ENCODE peak calls at places on chromosome 5, in five cellular contexts. Y, O, Z, H and P are unnamed samples.

GRCh38 chr5:1161108-1161831 is 40.1 kb upstream of the SLC6A19 start:
- DNase-seq in Y (no peak), O (no peak), Z (no peak), H (no peak), P (no peak)

GRCh38 chr5:104452554-104452953 is 890.0 kb upstream of the NUDT12 start:
- DNase-seq in Y (no peak), O (no peak), Z (no peak), H (no peak), P (no peak)

GRCh38 chr5:124451721-124452383 is 294.6 kb downstream of the ZNF608 start:
- DNase-seq in Y (no peak), O (no peak), Z (no peak), H (no peak), P (no peak)

GRCh38 chr5:68007446-68007845 is 208.1 kb upstream of the PIK3R1 start:
- DNase-seq in Y (no peak), O (no peak), Z (peak; percentile 90), H (no peak), P (no peak)

GRCh38 chr5:170220196-170220595 is 12.6 kb upstream of the C5orf58 start:
- DNase-seq in Y (no peak), O (no peak), Z (no peak), H (no peak), P (no peak)

GRCh38 chr5:134000696-134001453 is 3.9 kb downstream of the VDAC1 start:
- DNase-seq in Y (no peak), O (no peak), Z (no peak), H (no peak), P (no peak)

GRCh38 chr5:39437469-39437868 is 12.7 kb upstream of the DAB2 start:
- DNase-seq in Y (no peak), O (no peak), Z (no peak), H (no peak), P (no peak)

GRCh38 chr5:103480246-103480645 is 82.3 kb downstream of the NUDT12 start:
- DNase-seq in Y (no peak), O (no peak), Z (no peak), H (no peak), P (no peak)

GRCh38 chr5:27947088-27947487 is 908.7 kb upstream of the CDH9 start:
- DNase-seq in Y (no peak), O (no peak), Z (no peak), H (peak; percentile 3), P (peak; percentile 14)

GRCh38 chr5:158899792-158900191 is 199.9 kb downstream of the EBF1 start:
- DNase-seq in Y (no peak), O (no peak), Z (peak; percentile 89), H (no peak), P (peak; percentile 93)

GRCh38 chr5:143968071-143968878 is 156.3 kb downstream of the HMHB1 start:
- DNase-seq in Y (no peak), O (peak; percentile 17), Z (peak; percentile 94), H (peak; percentile 23), P (no peak)

GRCh38 chr5:158074992-158075769 is 216.2 kb upstream of the CLINT1 start:
- DNase-seq in Y (peak; percentile 27), O (peak; percentile 9), Z (peak; percentile 76), H (peak; percentile 57), P (peak; percentile 48)

GRCh38 chr5:94698189-94698588 is 79.7 kb downstream of the SLF1 start:
- DNase-seq in Y (no peak), O (no peak), Z (no peak), H (no peak), P (no peak)

GRCh38 chr5:180590543-180591248 is 603 bp downstream of the SCGB3A1 start:
- DNase-seq in Y (no peak), O (no peak), Z (no peak), H (no peak), P (no peak)

GRCh38 chr5:759111-759741 is 25.3 kb downstream of the ZDHHC11B start:
- DNase-seq in Y (no peak), O (no peak), Z (peak; percentile 15), H (peak; percentile 61), P (no peak)

GRCh38 chr5:180007582-180007981 is 64.0 kb downstream of the RNF130 start:
- DNase-seq in Y (no peak), O (peak; percentile 81), Z (no peak), H (no peak), P (peak; percentile 88)

GRCh38 chr5:95449460-95449859 is 58.3 kb downstream of the FAM81B start:
- DNase-seq in Y (no peak), O (no peak), Z (no peak), H (no peak), P (no peak)

GRCh38 chr5:178353461-178353860 is 120.9 kb upstream of the PHYKPL start:
- DNase-seq in Y (no peak), O (no peak), Z (no peak), H (no peak), P (no peak)

GRCh38 chr5:121164632-121165031 is 687.0 kb upstream of the FTMT start:
- DNase-seq in Y (no peak), O (no peak), Z (no peak), H (no peak), P (no peak)

GRCh38 chr5:175321927-175322532 is 122.0 kb downstream of the DRD1 start:
- DNase-seq in Y (no peak), O (no peak), Z (no peak), H (peak; percentile 79), P (no peak)

GRCh38 chr5:145818604-145819003 is 16.5 kb downstream of the PRELID2 start:
- DNase-seq in Y (no peak), O (no peak), Z (no peak), H (no peak), P (no peak)

GRCh38 chr5:116897291-116897690 is 322.7 kb upstream of the SEMA6A start:
- DNase-seq in Y (no peak), O (no peak), Z (no peak), H (no peak), P (no peak)

GRCh38 chr5:75519761-75520160 is 8.1 kb downstream of the POLK start:
- DNase-seq in Y (no peak), O (no peak), Z (no peak), H (no peak), P (no peak)